ENCODE peak calls at places on chromosome 12, in four cellular contexts. Q, Y, L and E are unnamed samples.

GRCh38 chr12:94806617-94807016 is 156.3 kb upstream of the TMCC3 start:
- DNase-seq in L (no peak), Y (no peak), Q (no peak), E (no peak)

GRCh38 chr12:51247523-51248206 is 9.0 kb downstream of the DAZAP2 start:
- DNase-seq in Y (no peak), L (no peak), Q (peak), E (no peak)

GRCh38 chr12:57890191-57891120 is 43.9 kb upstream of the CTDSP2 start:
- DNase-seq in Y (no peak), Q (no peak), L (peak), E (no peak)

GRCh38 chr12:104704224-104704623 is 247.5 kb downstream of the CHST11 start:
- DNase-seq in L (no peak), Y (no peak), Q (peak), E (no peak)

GRCh38 chr12:59733200-59733599 is 137.4 kb downstream of the SLC16A7 start:
- DNase-seq in Y (no peak), Q (no peak), L (no peak), E (no peak)

GRCh38 chr12:88291498-88292131 is 149.5 kb downstream of the TMTC3 start:
- DNase-seq in L (peak), Y (no peak), Q (no peak), E (no peak)

GRCh38 chr12:68119250-68119649 is 40.3 kb downstream of the IFNG start:
- DNase-seq in L (no peak), Y (no peak), Q (no peak), E (no peak)

GRCh38 chr12:46153267-46153872 is 115.5 kb downstream of the SLC38A1 start:
- DNase-seq in Y (no peak), Q (no peak), L (peak), E (no peak)

GRCh38 chr12:5096241-5096880 is 52.7 kb downstream of the KCNA5 start:
- DNase-seq in Y (no peak), L (no peak), Q (no peak), E (no peak)

GRCh38 chr12:11826607-11827006 is 177.1 kb downstream of the ETV6 start:
- DNase-seq in L (no peak), Y (no peak), Q (no peak), E (no peak)

GRCh38 chr12:3214508-3215365 is 137.6 kb downstream of the TSPAN9 start:
- DNase-seq in L (no peak), Q (peak), Y (no peak), E (no peak)

GRCh38 chr12:72271741-72272661 is at the start of gene TRHDE:
- DNase-seq in Y (peak), L (peak), Q (peak), E (no peak)

DNA sequence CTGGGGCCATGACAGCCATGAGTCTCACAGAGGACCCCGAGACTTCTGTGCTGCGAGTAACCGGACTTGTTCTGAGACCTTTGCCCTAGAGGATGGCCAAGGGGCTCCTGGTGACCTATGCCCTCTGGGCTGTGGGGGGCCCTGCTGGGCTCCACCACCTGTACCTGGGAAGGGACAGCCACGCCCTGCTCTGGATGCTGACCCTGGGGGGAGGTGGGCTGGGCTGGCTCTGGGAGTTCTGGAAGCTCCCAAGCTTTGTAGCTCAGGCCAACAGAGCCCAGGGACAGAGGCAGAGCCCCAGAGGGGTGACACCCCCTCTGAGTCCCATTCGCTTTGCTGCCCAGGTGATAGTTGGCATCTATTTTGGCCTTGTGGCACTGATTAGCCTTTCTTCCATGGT is 2.1 kb downstream of the DNAJC22 start:
- DNase-seq in Q (no peak), Y (no peak), L (no peak), E (no peak)
- TF ChIP-seq CTCF in Q (no peak), Y (no peak), L (no peak), E (no peak)

GRCh38 chr12:42237052-42237852 is 796 bp downstream of the YAF2 start:
- DNase-seq in L (peak), Q (peak), Y (peak), E (peak)
- TF ChIP-seq CTCF in L (peak), Q (no peak), Y (peak), E (peak)

GRCh38 chr12:90253674-90254181 is 545.1 kb upstream of the ATP2B1 start:
- DNase-seq in Q (peak), L (peak), Y (peak), E (no peak)
- TF ChIP-seq CTCF in Q (no peak), L (no peak), Y (no peak), E (no peak)

GRCh38 chr12:22283006-22283506 is 51.5 kb downstream of the ST8SIA1 start:
- DNase-seq in L (no peak), Y (no peak), Q (no peak), E (no peak)

GRCh38 chr12:22282283-22282682 is 52.2 kb downstream of the ST8SIA1 start:
- DNase-seq in Y (peak), L (peak), Q (no peak), E (no peak)

GRCh38 chr12:22284871-22285270 is 49.6 kb downstream of the ST8SIA1 start:
- DNase-seq in Q (no peak), L (no peak), Y (no peak), E (no peak)

GRCh38 chr12:22285871-22286270 is 48.6 kb downstream of the ST8SIA1 start:
- DNase-seq in Q (no peak), L (no peak), Y (no peak), E (no peak)

GRCh38 chr12:22283508-22283907 is 51.0 kb downstream of the ST8SIA1 start:
- DNase-seq in L (no peak), Y (no peak), Q (no peak), E (no peak)
- TF ChIP-seq CTCF in L (no peak), Y (no peak), Q (no peak), E (no peak)

DNA sequence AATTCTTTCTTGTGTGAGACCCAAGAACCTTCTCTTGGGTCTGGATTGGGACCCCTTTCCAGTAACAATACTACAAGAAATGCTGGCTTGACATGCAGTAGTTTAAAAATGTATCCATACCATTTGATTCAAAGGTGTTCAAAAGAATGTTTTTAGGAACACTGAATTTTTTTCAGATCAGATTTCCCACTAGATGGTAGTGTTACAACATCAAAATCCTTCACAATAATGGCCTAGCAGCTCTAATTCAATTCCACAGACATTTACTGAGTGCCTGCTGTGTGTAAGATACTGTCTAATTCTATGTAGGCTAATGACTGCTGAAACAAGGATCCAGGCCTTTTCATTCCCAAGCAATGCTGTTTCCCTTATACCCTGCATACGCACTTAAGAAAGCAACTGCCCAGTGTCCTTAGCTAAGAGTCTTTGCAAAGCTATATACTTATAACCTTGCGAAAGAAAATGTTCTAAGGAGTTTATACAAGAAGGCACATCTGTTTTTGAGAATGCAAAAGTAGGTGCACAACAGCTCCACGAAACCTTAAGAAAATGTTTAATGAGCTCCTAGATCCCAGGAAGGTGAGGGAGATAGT is 50.7 kb upstream of the PKP2 start:
- DNase-seq in Q (no peak), Y (no peak), L (peak), E (no peak)
- TF ChIP-seq CTCF in Q (no peak), Y (no peak), L (peak), E (peak)

DNA sequence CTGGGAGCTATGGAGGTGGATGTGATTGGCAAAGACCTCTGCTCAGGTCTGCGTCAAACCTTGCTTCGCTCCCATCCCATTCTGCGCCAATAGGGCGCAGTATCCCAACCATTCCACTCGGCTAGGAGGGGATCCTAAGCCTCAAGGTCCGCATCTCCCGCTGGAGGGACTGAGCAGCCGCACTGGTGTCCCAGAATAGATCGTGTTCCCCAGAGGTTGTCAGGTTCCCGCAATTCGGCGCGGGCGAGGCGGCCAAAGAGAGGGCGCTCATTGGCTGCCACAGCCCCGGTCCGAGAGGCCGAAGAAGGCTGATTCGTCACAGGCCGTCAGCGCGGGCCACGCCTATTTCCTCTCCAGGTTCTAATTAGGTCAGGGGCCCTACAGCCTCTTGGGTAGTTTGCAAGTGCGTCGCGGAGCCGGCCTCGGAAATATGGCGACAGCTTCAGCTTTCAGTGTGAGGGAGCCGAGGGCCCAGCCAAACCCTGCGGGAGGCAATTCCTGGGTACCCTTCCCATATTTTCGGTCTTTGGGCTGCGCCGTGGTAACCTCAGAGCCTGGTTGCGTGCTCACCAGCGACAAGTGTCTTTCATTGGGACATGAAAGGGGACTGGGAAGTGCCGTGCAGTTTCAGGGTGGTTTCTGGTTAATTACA is 5.0 kb downstream of the OR10AD1 start:
- DNase-seq in Y (peak), L (peak), Q (peak), E (no peak)
- TF ChIP-seq CTCF in Y (no peak), L (no peak), Q (no peak), E (no peak)

DNA sequence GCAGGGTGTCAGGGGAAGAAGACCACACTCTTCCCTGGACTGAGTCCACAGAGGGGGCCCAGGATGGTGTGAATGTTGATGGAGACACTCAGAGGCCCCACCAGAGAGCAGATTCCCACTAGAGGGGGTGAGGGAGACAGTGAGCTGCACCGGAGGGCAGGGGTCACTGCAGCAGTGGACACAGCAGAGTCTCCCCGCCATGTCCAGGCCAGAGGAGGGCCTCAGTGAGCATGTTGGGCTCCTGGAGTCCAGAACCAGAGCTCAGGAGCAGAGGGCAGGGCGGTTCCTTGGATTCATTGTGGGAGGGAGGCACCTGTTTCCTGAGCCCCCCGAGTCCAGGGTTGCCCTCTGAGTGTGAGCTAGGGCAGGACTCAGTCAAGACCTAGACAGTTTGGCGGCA is 1.8 kb upstream of the KRT82 start:
- DNase-seq in Y (no peak), L (peak), Q (no peak), E (no peak)
- TF ChIP-seq CTCF in Y (no peak), L (no peak), Q (no peak), E (no peak)

GRCh38 chr12:99390707-99391106 is 256.8 kb upstream of the GARIN6 start:
- DNase-seq in Q (peak), Y (no peak), L (peak), E (no peak)
- TF ChIP-seq CTCF in Q (peak), Y (no peak), L (peak), E (peak)

GRCh38 chr12:47408171-47408871 is 297.5 kb downstream of the RPAP3 start:
- DNase-seq in L (peak), Y (no peak), Q (peak), E (no peak)
- TF ChIP-seq CTCF in L (peak), Y (peak), Q (no peak), E (no peak)

DNA sequence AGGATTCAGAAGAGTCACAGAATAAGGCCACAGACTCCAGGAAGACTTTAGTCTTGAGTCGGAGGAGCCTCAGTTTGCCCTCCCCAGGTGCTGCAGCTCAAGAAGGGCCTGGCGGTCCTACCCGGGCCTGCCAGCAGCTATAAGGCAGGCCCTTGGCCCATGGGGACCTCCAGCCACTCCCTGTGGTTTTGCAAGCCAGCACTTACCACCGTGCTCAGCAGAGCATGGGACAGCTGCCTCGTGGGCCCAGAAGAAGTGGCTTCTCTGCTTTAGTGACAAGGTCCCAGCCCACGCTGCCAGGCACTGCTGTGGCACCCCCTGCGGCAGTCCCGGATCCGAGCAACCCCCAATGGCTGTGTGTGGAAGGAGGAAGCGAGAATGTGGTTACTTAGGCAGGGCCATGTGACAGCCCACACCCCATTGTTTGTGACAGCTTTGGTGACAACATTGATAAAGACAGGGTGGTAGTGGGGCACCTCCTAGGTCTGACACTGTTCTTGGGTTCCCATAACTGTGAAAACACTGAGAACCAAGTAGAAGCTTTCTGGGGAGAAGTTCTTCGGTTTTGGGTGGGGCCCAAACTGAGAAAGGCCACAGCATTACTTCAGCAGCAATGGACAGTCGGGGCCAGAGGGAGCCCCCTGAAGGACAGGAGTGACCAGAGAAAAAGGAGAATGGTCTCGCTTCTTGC is at the start of gene SELPLG:
- DNase-seq in Q (no peak), Y (no peak), L (no peak), E (no peak)
- TF ChIP-seq CTCF in Q (no peak), Y (no peak), L (no peak), E (no peak)